ENCODE peak calls at places on chromosome 10, in six cellular contexts. One of them, this sample, is unnamed.

GRCh38 chr10:48491422-48492139 is 113.3 kb downstream of the ARHGAP22 start:
- DNase-seq in B cell: no peak
- DNase-seq in HTR-8/SVneo: no peak
- DNase-seq in non-pigmented ciliary epithelial cell: no peak
- DNase-seq in RKO: no peak
- DNase-seq in adrenal gland: peak
- DNase-seq in this sample: no peak

GRCh38 chr10:12941966-12942365 is 59.5 kb downstream of the CCDC3 start:
- DNase-seq in B cell: no peak
- DNase-seq in HTR-8/SVneo: no peak
- DNase-seq in non-pigmented ciliary epithelial cell: no peak
- DNase-seq in RKO: no peak
- DNase-seq in adrenal gland: no peak
- DNase-seq in this sample: no peak

GRCh38 chr10:30368065-30368718 is 19.1 kb upstream of the MTPAP start:
- DNase-seq in B cell: no peak
- DNase-seq in HTR-8/SVneo: no peak
- DNase-seq in non-pigmented ciliary epithelial cell: no peak
- DNase-seq in RKO: no peak
- DNase-seq in adrenal gland: no peak
- DNase-seq in this sample: peak

GRCh38 chr10:94343159-94343558 is 19.6 kb downstream of the NOC3L start:
- DNase-seq in B cell: no peak
- DNase-seq in HTR-8/SVneo: no peak
- DNase-seq in non-pigmented ciliary epithelial cell: no peak
- DNase-seq in RKO: no peak
- DNase-seq in adrenal gland: peak
- DNase-seq in this sample: no peak

GRCh38 chr10:11344550-11344949 is 266.9 kb downstream of the USP6NL start:
- DNase-seq in B cell: no peak
- DNase-seq in HTR-8/SVneo: no peak
- DNase-seq in non-pigmented ciliary epithelial cell: no peak
- DNase-seq in RKO: no peak
- DNase-seq in adrenal gland: no peak
- DNase-seq in this sample: no peak

GRCh38 chr10:33421789-33422188 is 87.3 kb upstream of the NRP1 start:
- DNase-seq in B cell: no peak
- DNase-seq in HTR-8/SVneo: peak
- DNase-seq in non-pigmented ciliary epithelial cell: peak
- DNase-seq in RKO: peak
- DNase-seq in adrenal gland: no peak
- DNase-seq in this sample: peak

GRCh38 chr10:100724531-100725027 is 20.8 kb upstream of the PAX2 start:
- DNase-seq in B cell: no peak
- DNase-seq in HTR-8/SVneo: no peak
- DNase-seq in non-pigmented ciliary epithelial cell: no peak
- DNase-seq in RKO: no peak
- DNase-seq in adrenal gland: no peak
- DNase-seq in this sample: no peak

GRCh38 chr10:17061418-17061817 is 68.2 kb downstream of the CUBN start:
- DNase-seq in B cell: no peak
- DNase-seq in HTR-8/SVneo: no peak
- DNase-seq in non-pigmented ciliary epithelial cell: no peak
- DNase-seq in RKO: peak
- DNase-seq in adrenal gland: no peak
- DNase-seq in this sample: no peak

GRCh38 chr10:131726967-131727366 is 173.8 kb upstream of the PPP2R2D start:
- DNase-seq in B cell: no peak
- DNase-seq in HTR-8/SVneo: no peak
- DNase-seq in non-pigmented ciliary epithelial cell: no peak
- DNase-seq in RKO: no peak
- DNase-seq in adrenal gland: no peak
- DNase-seq in this sample: no peak

GRCh38 chr10:22740180-22740579 is 25.8 kb upstream of the PIP4K2A start:
- DNase-seq in B cell: no peak
- DNase-seq in HTR-8/SVneo: no peak
- DNase-seq in non-pigmented ciliary epithelial cell: no peak
- DNase-seq in RKO: no peak
- DNase-seq in adrenal gland: no peak
- DNase-seq in this sample: no peak

GRCh38 chr10:88280518-88280917 is 302.6 kb downstream of the RNLS start:
- DNase-seq in B cell: no peak
- DNase-seq in HTR-8/SVneo: no peak
- DNase-seq in non-pigmented ciliary epithelial cell: no peak
- DNase-seq in RKO: no peak
- DNase-seq in adrenal gland: no peak
- DNase-seq in this sample: no peak

GRCh38 chr10:63866747-63867140 is 345.5 kb downstream of the REEP3 start:
- DNase-seq in B cell: no peak
- DNase-seq in HTR-8/SVneo: no peak
- DNase-seq in non-pigmented ciliary epithelial cell: no peak
- DNase-seq in RKO: peak
- DNase-seq in adrenal gland: no peak
- DNase-seq in this sample: no peak

GRCh38 chr10:49698679-49699078 is 19.2 kb downstream of the C10orf53 start:
- DNase-seq in B cell: no peak
- DNase-seq in HTR-8/SVneo: no peak
- DNase-seq in non-pigmented ciliary epithelial cell: no peak
- DNase-seq in RKO: no peak
- DNase-seq in adrenal gland: no peak
- DNase-seq in this sample: no peak

GRCh38 chr10:79238606-79239005 is 108.7 kb upstream of the PPIF start:
- DNase-seq in B cell: no peak
- DNase-seq in HTR-8/SVneo: no peak
- DNase-seq in non-pigmented ciliary epithelial cell: no peak
- DNase-seq in RKO: no peak
- DNase-seq in adrenal gland: no peak
- DNase-seq in this sample: no peak

GRCh38 chr10:94038024-94038423 is 44.3 kb downstream of the PLCE1 start:
- DNase-seq in B cell: no peak
- DNase-seq in HTR-8/SVneo: peak
- DNase-seq in non-pigmented ciliary epithelial cell: no peak
- DNase-seq in RKO: no peak
- DNase-seq in adrenal gland: no peak
- DNase-seq in this sample: peak

GRCh38 chr10:28243923-28244322 is 58.9 kb downstream of the MPP7 start:
- DNase-seq in B cell: no peak
- DNase-seq in HTR-8/SVneo: no peak
- DNase-seq in non-pigmented ciliary epithelial cell: no peak
- DNase-seq in RKO: no peak
- DNase-seq in adrenal gland: no peak
- DNase-seq in this sample: no peak

This sample was measured in thyroid gland.